ENCODE peak calls at places on chromosomes 2 and 18, in five cellular contexts. F is SK-N-SH, H is NT2/D1, P is T-helper 17 cell, R is left lung. I is an unnamed sample.

GRCh38 chr2:200677721-200678532 is 92.1 kb downstream of the AOX1 start:
- DNase-seq in F (no peak), R (no peak), H (no peak), P (no peak), I (peak)

GRCh38 chr2:201440182-201440581 is 11.1 kb downstream of the TRAK2 start:
- DNase-seq in H (no peak), R (no peak), F (peak), P (no peak), I (no peak)

GRCh38 chr2:54143780-54144179 is 28.4 kb downstream of the ACYP2 start:
- DNase-seq in H (no peak), R (no peak), P (no peak), F (no peak), I (no peak)

GRCh38 chr2:95274291-95275150 is at the start of gene PROM2:
- DNase-seq in R (peak), P (peak), H (no peak), F (no peak), I (no peak)

GRCh38 chr18:43680096-43680495 is 402.8 kb upstream of the SYT4 start:
- DNase-seq in P (no peak), R (no peak), H (no peak), F (no peak), I (no peak)

GRCh38 chr2:196131949-196132925 is 39.1 kb downstream of the STK17B start:
- DNase-seq in R (no peak), P (peak), H (no peak), F (no peak), I (peak)

GRCh38 chr2:64770781-64771334 is 117.1 kb upstream of the SERTAD2 start:
- DNase-seq in H (no peak), R (no peak), F (no peak), P (no peak), I (peak)

GRCh38 chr2:152354909-152355308 is 19.9 kb downstream of the FMNL2 start:
- DNase-seq in F (no peak), P (no peak), H (no peak), R (no peak), I (no peak)

GRCh38 chr2:240196716-240197438 is 56.4 kb upstream of the OTOS start:
- DNase-seq in R (no peak), F (no peak), H (no peak), P (no peak), I (no peak)

GRCh38 chr18:42801706-42802105 is 313.8 kb downstream of the RIT2 start:
- DNase-seq in H (no peak), P (no peak), R (no peak), F (no peak), I (peak)

GRCh38 chr18:12921178-12921577 is 26.6 kb upstream of the SEH1L start:
- DNase-seq in R (no peak), H (no peak), P (no peak), F (no peak), I (no peak)

GRCh38 chr2:177254433-177255226 is 9.9 kb downstream of the NFE2L2 start:
- DNase-seq in R (no peak), H (peak), F (peak), P (no peak), I (no peak)

GRCh38 chr2:23509593-23510295 is 124.8 kb downstream of the KLHL29 start:
- DNase-seq in H (no peak), P (no peak), R (no peak), F (peak), I (no peak)

GRCh38 chr18:48757906-48758305 is 192.9 kb downstream of the SMAD7 start:
- DNase-seq in H (no peak), F (no peak), R (no peak), P (no peak), I (no peak)

GRCh38 chr2:16238001-16238755 is 297.8 kb downstream of the MYCN start:
- DNase-seq in P (no peak), H (no peak), F (no peak), R (no peak), I (no peak)

GRCh38 chr2:20650412-20650879 is 452 bp downstream of the HS1BP3 start:
- DNase-seq in P (peak), F (peak), R (no peak), H (no peak), I (peak)

GRCh38 chr18:56576826-56577573 is 61.4 kb downstream of the TXNL1 start:
- DNase-seq in P (no peak), F (no peak), H (no peak), R (no peak), I (peak)

GRCh38 chr18:78977627-78978271 is 1.9 kb upstream of the SALL3 start:
- DNase-seq in F (no peak), R (no peak), P (no peak), H (no peak), I (no peak)

GRCh38 chr2:45024600-45025291 is 15.5 kb upstream of the SIX2 start:
- DNase-seq in R (peak), F (no peak), P (no peak), H (peak), I (peak)

GRCh38 chr18:24837065-24837464 is 376.6 kb downstream of the HRH4 start:
- DNase-seq in F (no peak), H (no peak), R (no peak), P (no peak), I (no peak)

GRCh38 chr2:218642121-218642656 is 17.2 kb downstream of the ZNF142 start:
- DNase-seq in R (no peak), P (no peak), F (no peak), H (no peak), I (no peak)

GRCh38 chr18:46260016-46260878 is 156.1 kb downstream of the HAUS1 start:
- DNase-seq in F (no peak), P (no peak), H (no peak), R (no peak), I (peak)

GRCh38 chr18:77162580-77162979 is 30.0 kb upstream of the MBP start:
- DNase-seq in F (no peak), P (no peak), R (no peak), H (no peak), I (no peak)

GRCh38 chr18:59927246-59927825 is 27.5 kb downstream of the PMAIP1 start:
- DNase-seq in R (no peak), P (no peak), H (no peak), F (no peak), I (peak)

GRCh38 chr18:76524900-76525698 is 30.1 kb upstream of the ZNF516 start:
- DNase-seq in P (no peak), H (no peak), F (peak), R (no peak), I (peak)

GRCh38 chr2:219418570-219419189 is 503 bp downstream of the DES start:
- DNase-seq in F (no peak), H (no peak), P (no peak), R (no peak), I (no peak)

GRCh38 chr2:38128653-38129052 is 52.7 kb upstream of the CYP1B1 start:
- DNase-seq in P (no peak), F (no peak), R (peak), H (no peak), I (peak)